ENCODE peak calls at places on chromosome X, in ten cellular contexts. Q, I, V, F, D, A, G, B, Y and L are unnamed samples.

GRCh38 chrX:70262952-70263567 is 3.1 kb upstream of the P2RY4 start:
- DNase-seq in A (no peak), B (no peak), Q (no peak), Y (no peak), I (peak), F (no peak), V (peak), G (peak), D (peak), L (peak)

GRCh38 chrX:37975421-37975820 is 30.9 kb upstream of the SYTL5 start:
- DNase-seq in B (no peak), A (no peak), G (no peak), F (no peak), Q (no peak), Y (no peak), D (no peak), V (no peak), I (no peak), L (no peak)

GRCh38 chrX:39559229-39559628 is 538.5 kb downstream of the BCOR start:
- DNase-seq in Y (no peak), I (no peak), D (no peak), G (peak), A (no peak), F (no peak), Q (no peak), B (no peak), V (no peak), L (no peak)

GRCh38 chrX:146707781-146708180 is 101.8 kb upstream of the CXorf51B start:
- DNase-seq in Y (no peak), F (no peak), D (no peak), I (no peak), G (no peak), B (no peak), A (no peak), Q (no peak), V (no peak), L (no peak)

GRCh38 chrX:101803451-101803850 is 128.4 kb downstream of the ZMAT1 start:
- DNase-seq in B (no peak), I (no peak), D (peak), V (no peak), Q (no peak), G (no peak), A (no peak), F (no peak), Y (no peak), L (no peak)

GRCh38 chrX:150692837-150693781 is at the start of gene MTMR1:
- DNase-seq in A (no peak), Q (peak), Y (no peak), F (no peak), D (peak), V (peak), I (peak), B (peak), G (no peak), L (no peak)

GRCh38 chrX:20046270-20046669 is 55.4 kb upstream of the BCLAF3 start:
- DNase-seq in D (no peak), V (no peak), G (no peak), B (no peak), Q (no peak), F (no peak), I (no peak), Y (no peak), A (no peak), L (no peak)

GRCh38 chrX:8003147-8003883 is 76.1 kb upstream of the PNPLA4 start:
- DNase-seq in F (no peak), Y (no peak), V (no peak), Q (no peak), G (no peak), B (no peak), D (no peak), I (no peak), A (no peak), L (no peak)

GRCh38 chrX:135632353-135632752 is 81.1 kb upstream of the CT45A1 start:
- DNase-seq in G (no peak), Y (no peak), F (no peak), I (no peak), A (no peak), D (no peak), V (no peak), Q (no peak), B (no peak), L (no peak)

GRCh38 chrX:153925739-153926593 is at the start of gene ARHGAP4:
- DNase-seq in Q (no peak), Y (no peak), D (peak), I (no peak), B (peak), V (no peak), A (no peak), F (peak), G (no peak), L (no peak)

GRCh38 chrX:13898084-13898483 is 81.2 kb upstream of the GPM6B start:
- DNase-seq in V (no peak), G (no peak), D (peak), F (no peak), A (no peak), I (no peak), Y (no peak), Q (no peak), B (no peak), L (no peak)
- TF ChIP-seq CTCF in V (no peak), G (no peak), D (no peak), F (peak), A (peak), I (no peak), Y (no peak), Q (no peak), B (no peak), L (peak)

DNA sequence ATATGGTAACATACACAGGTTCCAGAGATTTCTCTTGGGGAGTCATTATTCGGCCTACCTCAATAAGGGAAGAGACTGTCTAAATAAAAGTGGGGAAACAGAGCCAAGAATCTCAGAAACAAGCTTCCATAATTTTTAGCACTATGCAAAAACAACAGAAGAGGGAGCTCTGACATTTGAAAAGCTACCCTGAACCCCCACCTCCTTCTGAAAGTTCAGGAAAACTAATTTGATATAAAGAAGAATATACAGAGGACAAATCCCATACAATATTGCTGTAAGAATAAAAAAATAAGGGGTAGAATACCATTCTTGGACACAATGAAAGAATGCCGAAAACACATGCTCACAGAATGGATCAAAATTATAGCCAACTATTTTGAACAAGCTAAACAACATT is 14.3 kb upstream of the ZNF41 start:
- DNase-seq in Y (no peak), V (no peak), G (peak), I (no peak), Q (no peak), F (no peak), A (no peak), D (no peak), B (no peak), L (no peak)
- TF ChIP-seq CTCF in Y (no peak), V (no peak), G (peak), I (no peak), Q (peak), F (peak), A (peak), D (no peak), B (peak), L (peak)

GRCh38 chrX:35098419-35098818 is 155.8 kb downstream of the FAM47B start:
- DNase-seq in V (no peak), F (no peak), A (no peak), Q (no peak), I (no peak), D (no peak), B (no peak), G (no peak), Y (no peak), L (no peak)
- TF ChIP-seq CTCF in V (no peak), F (no peak), A (peak), Q (no peak), I (no peak), D (no peak), B (no peak), G (no peak), Y (no peak), L (peak)

GRCh38 chrX:11792461-11793421 is 34.7 kb downstream of the MSL3 start:
- DNase-seq in F (no peak), Q (peak), G (no peak), D (peak), A (no peak), B (peak), Y (no peak), I (no peak), V (peak), L (no peak)

GRCh38 chrX:11789809-11790208 is 31.8 kb downstream of the MSL3 start:
- DNase-seq in B (no peak), Q (no peak), A (no peak), V (no peak), F (no peak), G (no peak), Y (no peak), I (no peak), D (peak), L (no peak)

GRCh38 chrX:11791537-11791936 is 33.5 kb downstream of the MSL3 start:
- DNase-seq in G (no peak), Y (no peak), D (no peak), V (no peak), Q (no peak), F (no peak), B (no peak), I (no peak), A (no peak), L (no peak)

GRCh38 chrX:11793734-11794133 is 35.7 kb downstream of the MSL3 start:
- DNase-seq in G (no peak), B (no peak), A (no peak), F (no peak), Y (no peak), D (no peak), Q (no peak), V (no peak), I (no peak), L (no peak)

DNA sequence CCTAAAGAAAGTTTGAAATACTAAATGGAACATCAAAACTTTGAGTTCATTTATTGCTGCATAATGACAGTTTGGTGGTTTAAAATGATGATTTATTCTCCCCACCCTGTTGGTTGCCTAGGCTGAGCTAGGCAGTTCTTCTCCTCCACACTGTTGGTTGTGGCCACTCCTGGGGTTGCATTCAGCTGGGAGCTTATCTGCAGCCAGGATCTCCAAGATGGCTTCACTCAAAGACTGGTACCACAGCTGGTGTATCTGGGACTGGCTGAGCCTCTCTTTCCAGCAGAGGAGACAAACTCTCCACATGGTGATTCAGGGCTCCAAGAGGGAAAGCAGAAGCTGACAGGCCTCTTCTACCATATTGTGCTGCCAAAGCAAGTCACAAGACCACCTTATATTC is 33.1 kb downstream of the MSL3 start:
- DNase-seq in B (no peak), Y (no peak), D (no peak), G (no peak), Q (no peak), A (no peak), F (no peak), V (no peak), I (no peak), L (no peak)
- TF ChIP-seq CTCF in B (no peak), Y (no peak), D (no peak), G (no peak), Q (no peak), A (no peak), F (no peak), V (no peak), I (no peak), L (no peak)

GRCh38 chrX:80282535-80282934 is 137.7 kb upstream of the TENT5D start:
- DNase-seq in I (no peak), Y (no peak), F (no peak), G (peak), Q (no peak), B (no peak), V (no peak), D (no peak), A (no peak), L (no peak)
- TF ChIP-seq CTCF in I (no peak), Y (no peak), F (no peak), G (peak), Q (no peak), B (no peak), V (no peak), D (no peak), A (peak), L (peak)

DNA sequence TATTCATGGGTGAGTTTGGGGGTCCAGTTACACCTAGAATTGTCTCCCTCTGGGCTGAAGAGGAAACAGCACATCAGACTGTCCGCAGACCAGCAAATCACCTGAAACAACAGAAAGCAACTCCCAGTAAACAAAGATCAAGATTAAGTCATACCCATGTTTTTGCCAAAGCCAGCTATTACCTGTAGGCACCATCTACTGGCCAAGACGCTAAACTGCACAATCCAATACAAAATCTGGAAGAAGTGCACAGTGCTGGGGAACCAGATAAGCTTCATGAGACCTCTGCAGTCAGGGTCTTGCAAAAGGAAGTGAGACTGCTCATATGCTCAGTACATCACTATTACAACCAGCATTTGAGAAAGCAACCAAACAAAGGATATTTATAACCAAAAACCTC is 157.5 kb upstream of the ITM2A start:
- DNase-seq in F (no peak), D (no peak), V (no peak), A (no peak), I (no peak), Q (no peak), B (no peak), Y (no peak), G (no peak), L (no peak)
- TF ChIP-seq CTCF in F (peak), D (no peak), V (no peak), A (no peak), I (no peak), Q (no peak), B (no peak), Y (no peak), G (peak), L (peak)

GRCh38 chrX:21975827-21976226 is 35.3 kb downstream of the SMS start:
- DNase-seq in F (no peak), Y (no peak), G (peak), B (no peak), Q (no peak), V (no peak), A (no peak), I (no peak), D (no peak), L (no peak)
- TF ChIP-seq CTCF in F (no peak), Y (no peak), G (peak), B (peak), Q (no peak), V (peak), A (peak), I (no peak), D (no peak), L (peak)